ENCODE peak calls at places on chromosomes 12 and 14, in four cellular contexts. N, J, T and E are unnamed samples.

GRCh38 chr14:66281036-66281776 is 205.0 kb upstream of the CCDC196 start:
- DNase-seq in N (no peak), J (no peak), T (no peak), E (peak)

GRCh38 chr14:66038214-66038977 is 447.8 kb upstream of the CCDC196 start:
- DNase-seq in T (no peak), N (no peak), J (no peak), E (peak)

GRCh38 chr14:106848330-106849121 is 1322.1 kb downstream of the TMEM121 start:
- DNase-seq in J (no peak), T (no peak), N (no peak), E (no peak)

GRCh38 chr12:54749191-54749818 is 101.1 kb upstream of the DCD start:
- DNase-seq in T (peak), N (peak), J (no peak), E (no peak)

GRCh38 chr12:52396656-52397055 is 9.5 kb downstream of the KRT82 start:
- DNase-seq in N (no peak), J (no peak), T (no peak), E (no peak)

GRCh38 chr14:52706286-52706685 is 714 bp upstream of the PSMC6 start:
- DNase-seq in J (no peak), N (no peak), T (no peak), E (no peak)

GRCh38 chr12:1529862-1530591 is 64.4 kb downstream of the FBXL14 start:
- DNase-seq in J (peak), T (no peak), N (no peak), E (no peak)

GRCh38 chr14:22821193-22822016 is 6.2 kb upstream of the SLC7A7 start:
- DNase-seq in J (no peak), T (no peak), N (peak), E (no peak)

GRCh38 chr12:107267604-107268003 is 174.3 kb upstream of the CRY1 start:
- DNase-seq in T (no peak), N (no peak), J (no peak), E (no peak)

GRCh38 chr14:59268011-59268410 is 79.5 kb downstream of the DAAM1 start:
- DNase-seq in N (no peak), T (no peak), J (no peak), E (no peak)

GRCh38 chr12:12881495-12881894 is 9.9 kb upstream of the GPRC5A start:
- DNase-seq in N (no peak), J (no peak), T (no peak), E (no peak)

GRCh38 chr14:68295316-68295816 is 475.8 kb downstream of the RAD51B start:
- DNase-seq in J (peak), T (no peak), N (no peak), E (no peak)

GRCh38 chr12:18549598-18549997 is 188.2 kb downstream of the PLCZ1 start:
- DNase-seq in N (no peak), J (no peak), T (no peak), E (no peak)

GRCh38 chr14:65336191-65336591 is 76.3 kb upstream of the FUT8 start:
- DNase-seq in J (no peak), N (no peak), T (no peak), E (no peak)

GRCh38 chr12:28172434-28173030 is 17.7 kb upstream of the CCDC91 start:
- DNase-seq in J (no peak), T (no peak), N (peak), E (no peak)

GRCh38 chr12:93094988-93095737 is 166.1 kb upstream of the EEA1 start:
- DNase-seq in T (peak), N (no peak), J (no peak), E (no peak)

GRCh38 chr12:124782132-124782531 is 81.5 kb downstream of the SCARB1 start:
- DNase-seq in J (no peak), T (no peak), N (no peak), E (no peak)

GRCh38 chr12:3587402-3588013 is 96.5 kb downstream of the PRMT8 start:
- DNase-seq in J (no peak), T (no peak), N (no peak), E (no peak)

GRCh38 chr12:20624718-20625117 is 70.4 kb upstream of the SLCO1C1 start:
- DNase-seq in T (no peak), N (no peak), J (no peak), E (no peak)

GRCh38 chr12:49059385-49060232 is 985 bp downstream of the KMT2D start:
- DNase-seq in T (no peak), J (no peak), N (peak), E (no peak)

GRCh38 chr14:47526591-47527244 is 148.7 kb downstream of the MDGA2 start:
- DNase-seq in J (no peak), T (no peak), N (no peak), E (no peak)

GRCh38 chr14:66398437-66398836 is 87.7 kb upstream of the CCDC196 start:
- DNase-seq in T (no peak), J (no peak), N (no peak), E (no peak)

GRCh38 chr14:32372154-32372553 is 43.1 kb downstream of the AKAP6 start:
- DNase-seq in T (no peak), J (no peak), N (no peak), E (no peak)

GRCh38 chr12:75951399-75952228 is 80.0 kb downstream of the PHLDA1 start:
- DNase-seq in J (no peak), N (no peak), T (no peak), E (no peak)

GRCh38 chr12:108399514-108399913 is 60.4 kb upstream of the CMKLR1 start:
- DNase-seq in J (peak), T (no peak), N (no peak), E (no peak)

GRCh38 chr14:76918176-76918750 is 92.1 kb downstream of the LRRC74A start:
- DNase-seq in T (no peak), J (peak), N (no peak), E (peak)

GRCh38 chr12:12091977-12092663 is 21.4 kb downstream of the BCL2L14 start:
- DNase-seq in J (no peak), N (no peak), T (no peak), E (no peak)

GRCh38 chr12:79296871-79297270 is 393.9 kb downstream of the PAWR start:
- DNase-seq in T (no peak), N (no peak), J (no peak), E (no peak)

GRCh38 chr14:93003945-93004698 is 81.2 kb downstream of the CHGA start:
- DNase-seq in T (no peak), N (no peak), J (no peak), E (no peak)

DNA sequence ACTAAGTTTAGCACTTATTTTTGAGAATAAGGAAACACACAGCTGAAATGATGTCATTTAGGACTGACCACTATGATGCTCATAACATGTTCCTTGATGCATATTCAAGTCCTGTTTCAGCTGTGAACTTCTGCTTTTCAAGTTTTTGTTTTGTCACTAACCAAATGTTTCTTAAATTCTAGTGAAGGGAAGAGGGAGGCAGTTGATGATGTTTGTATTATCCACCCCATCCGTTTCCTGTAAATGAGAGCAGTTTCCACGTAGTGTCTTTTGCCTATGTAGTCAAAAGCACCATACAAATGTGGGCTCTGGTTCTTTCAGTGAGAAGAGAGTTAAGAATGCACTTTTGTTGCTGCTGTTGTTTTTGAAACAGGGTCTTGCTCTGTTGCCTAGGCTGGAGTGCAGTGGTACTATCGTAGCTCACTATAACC is 491.8 kb downstream of the PCNX1 start:
- DNase-seq in N (no peak), J (no peak), T (peak), E (no peak)
- TF ChIP-seq EP300 in N (no peak), J (no peak), T (peak), E (peak)

GRCh38 chr14:24141030-24141880 is at the start of gene EMC9:
- DNase-seq in N (peak), T (peak), J (peak), E (peak)
- TF ChIP-seq CTCF in N (no peak), T (peak), J (peak), E (peak)

DNA sequence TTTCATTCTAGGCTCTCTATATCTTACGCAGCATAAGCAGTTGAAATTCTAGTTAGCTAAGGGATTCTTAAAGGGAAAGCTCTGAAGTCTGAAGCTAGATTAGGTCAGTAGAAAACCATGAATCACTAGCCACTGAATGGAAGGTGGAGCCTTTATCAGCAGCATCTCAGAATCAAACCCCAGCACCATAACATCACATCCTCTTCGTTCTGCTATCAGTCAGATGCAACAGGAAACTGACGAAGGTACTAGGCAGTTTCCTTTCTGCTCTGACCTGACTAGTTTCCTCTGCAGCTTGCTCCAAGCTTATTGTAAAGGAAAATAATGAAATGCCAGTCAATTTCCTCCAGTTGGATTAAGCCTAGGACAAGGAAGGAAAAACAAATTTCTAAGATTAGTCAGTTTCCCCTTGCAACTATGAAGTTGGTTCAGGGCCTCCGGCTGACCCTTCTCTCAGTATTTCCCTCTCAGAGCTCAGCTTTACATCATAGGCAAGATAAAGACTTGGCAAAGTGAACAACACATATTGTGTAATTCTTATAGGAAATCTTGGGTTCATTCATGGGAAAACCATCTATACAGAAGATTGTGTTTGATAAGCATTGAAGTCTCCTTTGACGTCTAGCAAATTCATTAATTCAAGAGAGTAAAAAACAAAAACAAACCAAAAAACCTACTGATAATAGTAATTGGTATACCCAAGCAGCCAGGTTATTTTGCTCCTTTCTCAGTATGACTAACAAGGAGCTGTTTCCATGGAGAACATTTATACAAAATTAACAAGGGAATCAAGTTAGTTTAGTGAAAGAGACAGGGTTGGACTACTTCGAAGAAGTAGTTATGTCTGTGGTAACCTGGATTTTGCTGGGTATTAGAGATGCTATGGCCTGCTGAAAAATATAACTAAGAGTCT is 43.4 kb upstream of the CFAP54 start:
- DNase-seq in N (no peak), J (no peak), T (peak), E (no peak)
- TF ChIP-seq EP300 in N (no peak), J (no peak), T (no peak), E (peak)

GRCh38 chr14:28142400-28143015 is 624.1 kb upstream of the FOXG1 start:
- DNase-seq in T (no peak), J (no peak), N (no peak), E (no peak)
- TF ChIP-seq CTCF in T (no peak), J (no peak), N (peak), E (no peak)

GRCh38 chr12:45269407-45269741 is 53.5 kb downstream of the ANO6 start:
- DNase-seq in N (no peak), T (no peak), J (no peak), E (no peak)

GRCh38 chr12:45278447-45278846 is 62.6 kb downstream of the ANO6 start:
- DNase-seq in T (no peak), J (no peak), N (no peak), E (no peak)

GRCh38 chr12:45276154-45276553 is 60.3 kb downstream of the ANO6 start:
- DNase-seq in T (no peak), N (no peak), J (no peak), E (no peak)

GRCh38 chr12:45268672-45269406 is 52.9 kb downstream of the ANO6 start:
- DNase-seq in J (peak), N (peak), T (no peak), E (peak)

DNA sequence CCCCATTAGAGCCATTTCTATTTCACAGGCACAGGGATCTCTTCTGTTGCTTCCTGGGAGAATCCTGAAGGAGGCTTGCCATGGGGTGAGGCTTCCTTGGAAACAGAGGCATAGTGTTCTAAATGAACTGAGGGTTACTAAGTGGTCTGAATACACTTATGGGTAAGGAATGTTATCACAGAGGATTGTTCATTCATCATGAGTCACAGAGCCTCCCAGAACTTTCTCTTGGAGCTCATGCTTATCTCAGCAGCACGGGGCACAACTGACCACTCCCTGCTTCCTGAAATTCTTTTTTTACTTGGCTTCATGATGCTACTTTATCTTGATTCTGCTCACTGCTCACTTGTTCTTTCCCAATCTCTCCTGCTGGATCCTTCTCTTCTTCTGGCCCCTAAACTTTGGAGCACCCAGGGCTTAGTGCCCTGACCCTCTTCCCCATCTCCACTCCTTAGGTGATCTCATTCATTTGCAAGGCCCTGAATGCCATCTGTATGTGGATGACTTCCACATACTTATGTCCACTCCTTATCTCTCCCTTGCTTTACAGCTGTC is 57.9 kb downstream of the ANO6 start:
- DNase-seq in T (no peak), N (peak), J (no peak), E (no peak)
- TF ChIP-seq EP300 in T (no peak), N (no peak), J (no peak), E (no peak)

DNA sequence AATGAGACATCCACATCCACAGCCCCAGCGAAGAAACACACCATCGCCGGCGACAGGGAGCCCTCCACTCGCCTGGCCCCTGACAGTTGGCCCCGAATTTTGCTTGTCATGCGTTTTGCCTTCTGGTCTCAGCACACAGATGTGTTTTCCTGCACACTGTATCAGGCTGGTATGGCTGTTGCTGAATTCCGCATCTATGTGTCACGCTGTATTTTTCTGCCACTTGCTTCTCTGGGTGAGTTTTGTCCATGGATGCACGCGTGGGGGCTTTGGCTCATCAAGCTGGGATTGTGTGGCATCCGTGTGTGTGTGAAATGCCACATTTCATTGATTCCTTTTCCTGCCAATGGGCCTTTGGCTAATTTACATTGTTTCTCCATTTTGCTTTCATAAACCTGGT is 26.5 kb downstream of the ARL6IP4 start:
- DNase-seq in T (no peak), J (no peak), N (no peak), E (no peak)
- TF ChIP-seq CTCF in T (no peak), J (no peak), N (no peak), E (no peak)

DNA sequence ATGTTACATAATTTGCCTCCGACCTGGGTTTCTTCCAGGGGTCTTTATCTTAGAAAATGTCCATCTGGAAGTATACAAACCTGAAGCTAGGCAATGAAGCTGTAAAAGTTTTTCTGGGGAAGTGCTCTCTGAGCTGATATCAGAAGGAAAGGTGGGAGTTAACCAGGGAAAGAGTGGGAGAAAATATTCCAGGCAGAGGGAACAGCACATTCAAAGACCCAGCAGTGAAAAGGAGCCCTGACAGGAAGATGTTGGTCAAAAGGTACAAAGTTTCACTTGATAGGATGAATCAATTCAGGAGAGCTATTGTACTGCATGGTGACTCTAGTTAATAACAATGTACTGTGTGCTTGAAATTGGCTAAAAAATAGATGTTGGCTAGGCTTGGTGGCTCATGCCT is 17.8 kb upstream of the CIT start:
- DNase-seq in N (no peak), T (no peak), J (no peak), E (no peak)
- TF ChIP-seq EP300 in N (no peak), T (no peak), J (no peak), E (no peak)